ENCODE peak calls at places on chromosomes 13 and 19, in five cellular contexts. S, I, P, X and N are unnamed samples.
A peak's percentile ranks its signal among the peaks of the same experiment; 100 is the strongest.

GRCh38 chr13:114279770-114280169 is 1.6 kb upstream of the UPF3A start:
- DNase-seq in P (no peak), S (no peak), I (no peak), X (no peak), N (no peak)

GRCh38 chr13:73060251-73061160 is 1.7 kb downstream of the KLF5 start:
- DNase-seq in S (no peak), P (peak; percentile 12), X (peak; percentile 60), I (no peak), N (peak; percentile 48)

GRCh38 chr19:4791183-4792018 is at the start of gene FEM1A:
- DNase-seq in P (peak; percentile 99), I (peak; percentile 97), S (peak; percentile 96), X (peak; percentile 100), N (peak; percentile 99)

GRCh38 chr13:97223711-97224461 is 1.8 kb downstream of the MBNL2 start:
- DNase-seq in P (peak; percentile 33), I (no peak), S (no peak), X (peak; percentile 72), N (no peak)

GRCh38 chr19:11693505-11694499 is 44.9 kb downstream of the ZNF823 start:
- DNase-seq in X (peak; percentile 52), I (no peak), P (no peak), S (no peak), N (no peak)

GRCh38 chr13:57629821-57630235 is 1.7 kb upstream of the PCDH17 start:
- DNase-seq in X (peak; percentile 23), S (peak; percentile 11), I (no peak), P (peak; percentile 96), N (peak; percentile 99)

GRCh38 chr13:82740442-82740841 is 1141.8 kb downstream of the SLITRK1 start:
- DNase-seq in X (no peak), I (no peak), S (no peak), P (no peak), N (no peak)

GRCh38 chr19:2043269-2043641 is 7.8 kb downstream of the MKNK2 start:
- DNase-seq in X (no peak), P (no peak), I (no peak), S (no peak), N (no peak)

GRCh38 chr19:15869109-15869555 is 28.7 kb downstream of the CYP4F2 start:
- DNase-seq in I (peak; percentile 29), X (peak; percentile 69), S (no peak), P (no peak), N (no peak)

GRCh38 chr19:45254044-45254531 is 3.0 kb downstream of the MARK4 start:
- DNase-seq in X (no peak), P (no peak), S (no peak), I (no peak), N (no peak)

GRCh38 chr19:907183-907853 is 5.7 kb downstream of the R3HDM4 start:
- DNase-seq in X (no peak), I (peak; percentile 34), P (no peak), S (no peak), N (no peak)

GRCh38 chr13:111502957-111503356 is 182.5 kb downstream of the TEX29 start:
- DNase-seq in P (no peak), S (no peak), I (no peak), X (no peak), N (no peak)

GRCh38 chr13:76014618-76015315 is 378.6 kb downstream of the LMO7 start:
- DNase-seq in P (peak; percentile 9), S (no peak), X (peak; percentile 30), I (no peak), N (no peak)

GRCh38 chr13:49652691-49653305 is 24.5 kb downstream of the ARL11 start:
- DNase-seq in X (peak; percentile 63), I (no peak), S (no peak), P (peak; percentile 45), N (no peak)

GRCh38 chr13:100234006-100234405 is 145.1 kb downstream of the PCCA start:
- DNase-seq in S (no peak), X (no peak), I (no peak), P (no peak), N (no peak)

GRCh38 chr13:38947049-38947448 is 43.6 kb downstream of the STOML3 start:
- DNase-seq in S (no peak), X (no peak), I (no peak), P (no peak), N (no peak)

GRCh38 chr19:30117636-30118145 is 175.7 kb downstream of the URI1 start:
- DNase-seq in S (no peak), X (no peak), P (no peak), I (no peak), N (no peak)

GRCh38 chr19:34155686-34156085 is 16.6 kb upstream of the LSM14A start:
- DNase-seq in I (no peak), S (no peak), X (no peak), P (no peak), N (no peak)

GRCh38 chr19:19900124-19900523 is 622 bp upstream of the ZNF93 start:
- DNase-seq in P (no peak), I (no peak), X (no peak), S (no peak), N (no peak)

GRCh38 chr13:90594694-90595093 is 752.8 kb upstream of the MIR17HG start:
- DNase-seq in S (no peak), X (peak; percentile 62), I (no peak), P (no peak), N (no peak)

GRCh38 chr13:46295531-46296464 is 84.1 kb downstream of the LRRC63 start:
- DNase-seq in X (peak; percentile 39), S (no peak), P (no peak), I (peak; percentile 55), N (no peak)

GRCh38 chr19:18672606-18673337 is 10.7 kb upstream of the CRTC1 start:
- DNase-seq in X (no peak), P (no peak), S (no peak), I (no peak), N (no peak)

GRCh38 chr13:24038846-24039330 is 121.6 kb upstream of the SPATA13 start:
- DNase-seq in X (peak; percentile 73), I (no peak), P (no peak), S (no peak), N (peak; percentile 37)

GRCh38 chr19:6125571-6125989 is 9.9 kb upstream of the ACSBG2 start:
- DNase-seq in X (peak; percentile 95), S (no peak), P (peak; percentile 23), I (peak; percentile 58), N (no peak)

GRCh38 chr13:113897161-113897560 is 33.3 kb upstream of the GAS6 start:
- DNase-seq in S (no peak), I (no peak), X (peak; percentile 92), P (no peak), N (no peak)

GRCh38 chr19:793775-794174 is 3.5 kb upstream of the PTBP1 start:
- DNase-seq in P (no peak), X (no peak), I (no peak), S (no peak), N (no peak)

GRCh38 chr13:111177081-111177711 is 62.1 kb downstream of the ARHGEF7 start:
- DNase-seq in X (no peak), I (peak; percentile 64), P (no peak), S (no peak), N (peak; percentile 34)

GRCh38 chr19:45824041-45824471 is 8.9 kb upstream of the RSPH6A start:
- DNase-seq in S (no peak), X (no peak), I (no peak), P (no peak), N (peak; percentile 28)

GRCh38 chr19:2490659-2491058 is 14.7 kb downstream of the GADD45B start:
- DNase-seq in S (no peak), X (no peak), I (no peak), P (no peak), N (no peak)

GRCh38 chr19:12695090-12695489 is 1.3 kb downstream of the FBXW9 start:
- DNase-seq in S (no peak), X (no peak), I (no peak), P (no peak), N (no peak)

GRCh38 chr13:48570225-48570828 is 37.4 kb upstream of the RCBTB2 start:
- DNase-seq in S (no peak), P (no peak), I (no peak), X (no peak), N (no peak)

GRCh38 chr13:70960841-70961443 is 852.7 kb upstream of the KLHL1 start:
- DNase-seq in P (no peak), S (no peak), X (peak; percentile 51), I (no peak), N (no peak)